ENCODE peak calls at places on chromosomes 12 and 14, in five cellular contexts. X is AG04450, J is EH, O is mucosa of descending colon, F is RWPE1. H is an unnamed sample.

GRCh38 chr14:52961060-52961639 is 10.3 kb upstream of the FERMT2 start:
- DNase-seq in X (peak), F (peak), J (peak), O (no peak), H (no peak)

GRCh38 chr14:73696466-73697390 is 17.5 kb downstream of the PNMA1 start:
- DNase-seq in O (no peak), J (peak), X (no peak), F (peak), H (no peak)

GRCh38 chr14:74562515-74563232 is 49.4 kb downstream of the LTBP2 start:
- DNase-seq in X (no peak), O (no peak), F (no peak), J (no peak), H (no peak)

GRCh38 chr12:123891516-123892179 is 81.0 kb downstream of the CCDC92 start:
- DNase-seq in J (peak), F (no peak), O (no peak), X (no peak), H (no peak)

GRCh38 chr12:89856431-89856830 is 147.8 kb upstream of the ATP2B1 start:
- DNase-seq in F (peak), O (no peak), J (peak), X (no peak), H (no peak)

GRCh38 chr12:130683811-130684210 is 32.3 kb downstream of the RIMBP2 start:
- DNase-seq in F (no peak), X (no peak), O (no peak), J (no peak), H (no peak)

GRCh38 chr14:101088395-101088667 is 184.8 kb upstream of the RTL1 start:
- DNase-seq in O (no peak), J (no peak), F (no peak), X (no peak), H (no peak)

GRCh38 chr14:64444984-64445845 is 20.1 kb upstream of the AKAP5 start:
- DNase-seq in J (peak), X (peak), F (no peak), O (no peak), H (no peak)

GRCh38 chr14:88218119-88218915 is 104.8 kb downstream of the KCNK10 start:
- DNase-seq in F (no peak), X (no peak), O (no peak), J (no peak), H (no peak)

GRCh38 chr12:116662612-116663144 is 75.2 kb downstream of the SPRING1 start:
- DNase-seq in J (peak), X (peak), F (no peak), O (peak), H (no peak)

GRCh38 chr12:69046372-69046771 is 113.4 kb upstream of the CPM start:
- DNase-seq in F (no peak), O (no peak), J (no peak), X (no peak), H (no peak)

GRCh38 chr12:52245259-52245961 is 12.4 kb downstream of the KRT7 start:
- DNase-seq in O (no peak), X (no peak), F (no peak), J (no peak), H (no peak)

GRCh38 chr12:70640901-70641300 is 3.7 kb upstream of the PTPRB start:
- DNase-seq in O (no peak), X (no peak), J (no peak), F (no peak), H (no peak)

GRCh38 chr12:2834581-2835491 is at the start of gene NRIP2:
- DNase-seq in X (no peak), J (peak), F (no peak), O (no peak), H (no peak)

GRCh38 chr12:62232143-62232729 is 28.0 kb upstream of the USP15 start:
- DNase-seq in X (no peak), O (no peak), J (no peak), F (no peak), H (no peak)

GRCh38 chr14:58637040-58637390 is 747 bp upstream of the DACT1 start:
- DNase-seq in X (peak), J (peak), F (no peak), O (no peak), H (peak)

GRCh38 chr12:103810108-103810507 is 30.9 kb downstream of the NT5DC3 start:
- DNase-seq in F (no peak), J (no peak), X (no peak), O (no peak), H (no peak)

GRCh38 chr14:69327507-69327906 is 67.5 kb downstream of the GALNT16 start:
- DNase-seq in F (no peak), O (no peak), X (no peak), J (no peak), H (no peak)

GRCh38 chr12:6200266-6201198 is at the start of gene CD9:
- DNase-seq in O (peak), F (peak), J (peak), X (no peak), H (no peak)

GRCh38 chr12:56001446-56002100 is 4.5 kb downstream of the SUOX start:
- DNase-seq in J (no peak), F (no peak), X (no peak), O (no peak), H (no peak)

GRCh38 chr14:85085981-85086380 is 444.0 kb upstream of the FLRT2 start:
- DNase-seq in J (no peak), O (no peak), X (no peak), F (no peak), H (no peak)

GRCh38 chr12:95215925-95216324 is 1.3 kb downstream of the FGD6 start:
- DNase-seq in F (peak), O (no peak), X (no peak), J (peak), H (no peak)

GRCh38 chr14:73180385-73180805 is 44.1 kb downstream of the PSEN1 start:
- DNase-seq in O (no peak), F (peak), J (peak), X (peak), H (peak)

GRCh38 chr12:54200412-54200811 is 11.6 kb upstream of the SMUG1 start:
- DNase-seq in X (no peak), F (no peak), O (no peak), J (no peak), H (no peak)

GRCh38 chr12:79420146-79420618 is 270.6 kb downstream of the PAWR start:
- DNase-seq in X (peak), F (peak), O (no peak), J (peak), H (peak)

GRCh38 chr12:130920711-130921381 is 32.9 kb upstream of the ADGRD1 start:
- DNase-seq in O (peak), F (no peak), X (no peak), J (peak), H (peak)

GRCh38 chr14:21852061-21852664 is 178.5 kb upstream of the OR4E1 start:
- DNase-seq in O (no peak), X (no peak), F (peak), J (no peak), H (no peak)

GRCh38 chr12:47990351-47991105 is 13.7 kb downstream of the COL2A1 start:
- DNase-seq in J (peak), X (no peak), O (no peak), F (no peak), H (no peak)

GRCh38 chr14:103969961-103970360 is 27.6 kb upstream of the RD3L start:
- DNase-seq in X (no peak), O (no peak), J (no peak), F (no peak), H (no peak)

H was measured in AG09319.